ENCODE peak calls at places on chromosomes 12 and 14, in eight cellular contexts. One of them, this sample, is unnamed.

GRCh38 chr12:48788852-48789775 is at the start of gene ADCY6:
- DNase-seq in AML-193: no peak
- DNase-seq in heart left ventricle: peak
- DNase-seq in stimulated activated CD8-positive, alpha-beta memory T cell treated with anti-CD3 and anti-CD28 coated beads, Interleukin-15, amount 100 ng/mL, for 4 hours: no peak
- DNase-seq in mammary epithelial cell: peak
- DNase-seq in stimulated activated CD4-positive, alpha-beta T cell treated with anti-CD3 and anti-CD28 coated beads, TNF-alpha, amount 100 ng/mL, for 4 hours: no peak
- DNase-seq in lower lobe of right lung: peak
- DNase-seq in head of caudate nucleus: peak
- DNase-seq in this sample: peak

GRCh38 chr14:59187802-59188460 is 536 bp upstream of the DAAM1 start:
- DNase-seq in stimulated activated CD8-positive, alpha-beta memory T cell treated with anti-CD3 and anti-CD28 coated beads, Interleukin-15, amount 100 ng/mL, for 4 hours: no peak
- DNase-seq in stimulated activated CD4-positive, alpha-beta T cell treated with anti-CD3 and anti-CD28 coated beads, TNF-alpha, amount 100 ng/mL, for 4 hours: no peak
- DNase-seq in mammary epithelial cell: no peak
- DNase-seq in heart left ventricle: peak
- DNase-seq in head of caudate nucleus: peak
- DNase-seq in lower lobe of right lung: peak
- DNase-seq in AML-193: peak
- DNase-seq in this sample: peak

GRCh38 chr12:127773520-127773919 is 493.4 kb upstream of the TMEM132C start:
- DNase-seq in head of caudate nucleus: no peak
- DNase-seq in AML-193: no peak
- DNase-seq in stimulated activated CD4-positive, alpha-beta T cell treated with anti-CD3 and anti-CD28 coated beads, TNF-alpha, amount 100 ng/mL, for 4 hours: no peak
- DNase-seq in heart left ventricle: no peak
- DNase-seq in lower lobe of right lung: no peak
- DNase-seq in stimulated activated CD8-positive, alpha-beta memory T cell treated with anti-CD3 and anti-CD28 coated beads, Interleukin-15, amount 100 ng/mL, for 4 hours: no peak
- DNase-seq in mammary epithelial cell: no peak
- DNase-seq in this sample: no peak

GRCh38 chr12:55670213-55670730 is 33.6 kb downstream of the OR10P1 start:
- DNase-seq in heart left ventricle: no peak
- DNase-seq in stimulated activated CD8-positive, alpha-beta memory T cell treated with anti-CD3 and anti-CD28 coated beads, Interleukin-15, amount 100 ng/mL, for 4 hours: no peak
- DNase-seq in stimulated activated CD4-positive, alpha-beta T cell treated with anti-CD3 and anti-CD28 coated beads, TNF-alpha, amount 100 ng/mL, for 4 hours: no peak
- DNase-seq in AML-193: no peak
- DNase-seq in mammary epithelial cell: no peak
- DNase-seq in lower lobe of right lung: no peak
- DNase-seq in head of caudate nucleus: no peak
- DNase-seq in this sample: no peak

GRCh38 chr14:100820945-100821344 is 5.0 kb upstream of the MEG3 start:
- DNase-seq in heart left ventricle: no peak
- DNase-seq in AML-193: no peak
- DNase-seq in lower lobe of right lung: no peak
- DNase-seq in head of caudate nucleus: no peak
- DNase-seq in mammary epithelial cell: no peak
- DNase-seq in stimulated activated CD8-positive, alpha-beta memory T cell treated with anti-CD3 and anti-CD28 coated beads, Interleukin-15, amount 100 ng/mL, for 4 hours: no peak
- DNase-seq in stimulated activated CD4-positive, alpha-beta T cell treated with anti-CD3 and anti-CD28 coated beads, TNF-alpha, amount 100 ng/mL, for 4 hours: no peak
- DNase-seq in this sample: no peak

GRCh38 chr12:1108276-1108675 is 117.3 kb downstream of the ERC1 start:
- DNase-seq in lower lobe of right lung: no peak
- DNase-seq in stimulated activated CD8-positive, alpha-beta memory T cell treated with anti-CD3 and anti-CD28 coated beads, Interleukin-15, amount 100 ng/mL, for 4 hours: no peak
- DNase-seq in heart left ventricle: no peak
- DNase-seq in head of caudate nucleus: no peak
- DNase-seq in stimulated activated CD4-positive, alpha-beta T cell treated with anti-CD3 and anti-CD28 coated beads, TNF-alpha, amount 100 ng/mL, for 4 hours: no peak
- DNase-seq in mammary epithelial cell: no peak
- DNase-seq in AML-193: no peak
- DNase-seq in this sample: no peak

GRCh38 chr14:44955528-44955927 is 6.2 kb downstream of the KLHL28 start:
- DNase-seq in stimulated activated CD8-positive, alpha-beta memory T cell treated with anti-CD3 and anti-CD28 coated beads, Interleukin-15, amount 100 ng/mL, for 4 hours: no peak
- DNase-seq in AML-193: no peak
- DNase-seq in mammary epithelial cell: no peak
- DNase-seq in heart left ventricle: no peak
- DNase-seq in head of caudate nucleus: no peak
- DNase-seq in lower lobe of right lung: no peak
- DNase-seq in stimulated activated CD4-positive, alpha-beta T cell treated with anti-CD3 and anti-CD28 coated beads, TNF-alpha, amount 100 ng/mL, for 4 hours: no peak
- DNase-seq in this sample: no peak

GRCh38 chr14:28707814-28708213 is 58.8 kb upstream of the FOXG1 start:
- DNase-seq in stimulated activated CD8-positive, alpha-beta memory T cell treated with anti-CD3 and anti-CD28 coated beads, Interleukin-15, amount 100 ng/mL, for 4 hours: no peak
- DNase-seq in heart left ventricle: no peak
- DNase-seq in head of caudate nucleus: no peak
- DNase-seq in lower lobe of right lung: no peak
- DNase-seq in mammary epithelial cell: peak
- DNase-seq in stimulated activated CD4-positive, alpha-beta T cell treated with anti-CD3 and anti-CD28 coated beads, TNF-alpha, amount 100 ng/mL, for 4 hours: no peak
- DNase-seq in AML-193: no peak
- DNase-seq in this sample: no peak

GRCh38 chr12:13250416-13250815 is 53.9 kb downstream of the EMP1 start:
- DNase-seq in AML-193: no peak
- DNase-seq in stimulated activated CD8-positive, alpha-beta memory T cell treated with anti-CD3 and anti-CD28 coated beads, Interleukin-15, amount 100 ng/mL, for 4 hours: no peak
- DNase-seq in head of caudate nucleus: no peak
- DNase-seq in lower lobe of right lung: no peak
- DNase-seq in mammary epithelial cell: peak
- DNase-seq in stimulated activated CD4-positive, alpha-beta T cell treated with anti-CD3 and anti-CD28 coated beads, TNF-alpha, amount 100 ng/mL, for 4 hours: no peak
- DNase-seq in heart left ventricle: no peak
- DNase-seq in this sample: no peak

GRCh38 chr12:74945771-74946198 is 263.9 kb downstream of the KCNC2 start:
- DNase-seq in AML-193: no peak
- DNase-seq in head of caudate nucleus: no peak
- DNase-seq in stimulated activated CD8-positive, alpha-beta memory T cell treated with anti-CD3 and anti-CD28 coated beads, Interleukin-15, amount 100 ng/mL, for 4 hours: no peak
- DNase-seq in stimulated activated CD4-positive, alpha-beta T cell treated with anti-CD3 and anti-CD28 coated beads, TNF-alpha, amount 100 ng/mL, for 4 hours: no peak
- DNase-seq in lower lobe of right lung: no peak
- DNase-seq in mammary epithelial cell: peak
- DNase-seq in heart left ventricle: no peak
- DNase-seq in this sample: no peak

GRCh38 chr12:94329366-94329765 is 130.3 kb downstream of the CEP83 start:
- DNase-seq in stimulated activated CD4-positive, alpha-beta T cell treated with anti-CD3 and anti-CD28 coated beads, TNF-alpha, amount 100 ng/mL, for 4 hours: no peak
- DNase-seq in mammary epithelial cell: no peak
- DNase-seq in AML-193: no peak
- DNase-seq in heart left ventricle: no peak
- DNase-seq in stimulated activated CD8-positive, alpha-beta memory T cell treated with anti-CD3 and anti-CD28 coated beads, Interleukin-15, amount 100 ng/mL, for 4 hours: no peak
- DNase-seq in head of caudate nucleus: no peak
- DNase-seq in lower lobe of right lung: no peak
- DNase-seq in this sample: no peak

GRCh38 chr14:38145142-38145541 is 62.6 kb upstream of the SSTR1 start:
- DNase-seq in stimulated activated CD4-positive, alpha-beta T cell treated with anti-CD3 and anti-CD28 coated beads, TNF-alpha, amount 100 ng/mL, for 4 hours: no peak
- DNase-seq in mammary epithelial cell: no peak
- DNase-seq in head of caudate nucleus: no peak
- DNase-seq in heart left ventricle: no peak
- DNase-seq in AML-193: no peak
- DNase-seq in lower lobe of right lung: no peak
- DNase-seq in stimulated activated CD8-positive, alpha-beta memory T cell treated with anti-CD3 and anti-CD28 coated beads, Interleukin-15, amount 100 ng/mL, for 4 hours: no peak
- DNase-seq in this sample: no peak

GRCh38 chr12:64268409-64268808 is 46.3 kb upstream of the KICS2 start:
- DNase-seq in mammary epithelial cell: no peak
- DNase-seq in stimulated activated CD8-positive, alpha-beta memory T cell treated with anti-CD3 and anti-CD28 coated beads, Interleukin-15, amount 100 ng/mL, for 4 hours: no peak
- DNase-seq in lower lobe of right lung: no peak
- DNase-seq in head of caudate nucleus: no peak
- DNase-seq in heart left ventricle: no peak
- DNase-seq in AML-193: no peak
- DNase-seq in stimulated activated CD4-positive, alpha-beta T cell treated with anti-CD3 and anti-CD28 coated beads, TNF-alpha, amount 100 ng/mL, for 4 hours: no peak
- DNase-seq in this sample: no peak

GRCh38 chr14:68283378-68284123 is 464.0 kb downstream of the RAD51B start:
- DNase-seq in AML-193: no peak
- DNase-seq in stimulated activated CD8-positive, alpha-beta memory T cell treated with anti-CD3 and anti-CD28 coated beads, Interleukin-15, amount 100 ng/mL, for 4 hours: peak
- DNase-seq in stimulated activated CD4-positive, alpha-beta T cell treated with anti-CD3 and anti-CD28 coated beads, TNF-alpha, amount 100 ng/mL, for 4 hours: no peak
- DNase-seq in head of caudate nucleus: no peak
- DNase-seq in mammary epithelial cell: no peak
- DNase-seq in heart left ventricle: peak
- DNase-seq in lower lobe of right lung: peak
- DNase-seq in this sample: peak